ENCODE peak calls at places on chromosome 3, in eight cellular contexts. One of them, this sample, is unnamed.

GRCh38 chr3:104388624-104389023 is 978.1 kb upstream of the ALCAM start:
- DNase-seq in BJ: no peak
- DNase-seq in sigmoid colon: no peak
- DNase-seq in dorsolateral prefrontal cortex: no peak
- DNase-seq in lower leg skin: no peak
- DNase-seq in body of pancreas: no peak
- DNase-seq in lung: no peak
- DNase-seq in GM23338: no peak
- DNase-seq in this sample: no peak

GRCh38 chr3:192482809-192483208 is 244.5 kb downstream of the FGF12 start:
- DNase-seq in GM23338: no peak
- DNase-seq in BJ: no peak
- DNase-seq in body of pancreas: no peak
- DNase-seq in lung: no peak
- DNase-seq in sigmoid colon: no peak
- DNase-seq in dorsolateral prefrontal cortex: no peak
- DNase-seq in lower leg skin: no peak
- DNase-seq in this sample: no peak

GRCh38 chr3:170418422-170419300 is at the start of gene CLDN11:
- DNase-seq in sigmoid colon: peak
- DNase-seq in lower leg skin: no peak
- DNase-seq in dorsolateral prefrontal cortex: peak
- DNase-seq in BJ: no peak
- DNase-seq in GM23338: peak
- DNase-seq in lung: peak
- DNase-seq in body of pancreas: no peak
- DNase-seq in this sample: no peak

GRCh38 chr3:27943106-27943505 is 221.0 kb upstream of the EOMES start:
- DNase-seq in GM23338: peak
- DNase-seq in sigmoid colon: no peak
- DNase-seq in lung: no peak
- DNase-seq in BJ: no peak
- DNase-seq in lower leg skin: no peak
- DNase-seq in body of pancreas: peak
- DNase-seq in dorsolateral prefrontal cortex: no peak
- DNase-seq in this sample: no peak

GRCh38 chr3:8001307-8001706 is 500.3 kb upstream of the LMCD1 start:
- DNase-seq in lung: no peak
- DNase-seq in lower leg skin: no peak
- DNase-seq in body of pancreas: no peak
- DNase-seq in BJ: no peak
- DNase-seq in GM23338: no peak
- DNase-seq in dorsolateral prefrontal cortex: no peak
- DNase-seq in sigmoid colon: no peak
- DNase-seq in this sample: no peak

GRCh38 chr3:70056081-70056480 is 56.5 kb downstream of the SAMMSON start:
- DNase-seq in GM23338: no peak
- DNase-seq in lower leg skin: no peak
- DNase-seq in BJ: no peak
- DNase-seq in sigmoid colon: no peak
- DNase-seq in body of pancreas: no peak
- DNase-seq in dorsolateral prefrontal cortex: no peak
- DNase-seq in lung: no peak
- DNase-seq in this sample: no peak

GRCh38 chr3:32459474-32459873 is 43.2 kb downstream of the CMTM6 start:
- DNase-seq in sigmoid colon: no peak
- DNase-seq in lower leg skin: no peak
- DNase-seq in body of pancreas: no peak
- DNase-seq in BJ: no peak
- DNase-seq in dorsolateral prefrontal cortex: no peak
- DNase-seq in GM23338: no peak
- DNase-seq in lung: no peak
- DNase-seq in this sample: no peak

GRCh38 chr3:169071003-169071402 is 592.5 kb downstream of the MECOM start:
- DNase-seq in GM23338: no peak
- DNase-seq in BJ: peak
- DNase-seq in lower leg skin: no peak
- DNase-seq in lung: no peak
- DNase-seq in body of pancreas: no peak
- DNase-seq in sigmoid colon: no peak
- DNase-seq in dorsolateral prefrontal cortex: no peak
- DNase-seq in this sample: no peak

GRCh38 chr3:197784019-197784585 is 7.0 kb upstream of the LRCH3 start:
- DNase-seq in lung: no peak
- DNase-seq in body of pancreas: no peak
- DNase-seq in GM23338: no peak
- DNase-seq in sigmoid colon: no peak
- DNase-seq in dorsolateral prefrontal cortex: no peak
- DNase-seq in lower leg skin: no peak
- DNase-seq in BJ: no peak
- DNase-seq in this sample: no peak

GRCh38 chr3:64311424-64311920 is 86.2 kb upstream of the PRICKLE2 start:
- DNase-seq in body of pancreas: no peak
- DNase-seq in lung: no peak
- DNase-seq in dorsolateral prefrontal cortex: no peak
- DNase-seq in BJ: no peak
- DNase-seq in sigmoid colon: no peak
- DNase-seq in lower leg skin: no peak
- DNase-seq in GM23338: no peak
- DNase-seq in this sample: no peak

GRCh38 chr3:179149951-179150350 is 1.8 kb downstream of the PIK3CA start:
- DNase-seq in body of pancreas: no peak
- DNase-seq in GM23338: no peak
- DNase-seq in BJ: no peak
- DNase-seq in lower leg skin: no peak
- DNase-seq in sigmoid colon: no peak
- DNase-seq in dorsolateral prefrontal cortex: no peak
- DNase-seq in lung: no peak
- DNase-seq in this sample: no peak

GRCh38 chr3:50620420-50620819 is 3.5 kb downstream of the MAPKAPK3 start:
- DNase-seq in lung: no peak
- DNase-seq in body of pancreas: peak
- DNase-seq in sigmoid colon: no peak
- DNase-seq in BJ: no peak
- DNase-seq in dorsolateral prefrontal cortex: no peak
- DNase-seq in lower leg skin: no peak
- DNase-seq in GM23338: no peak
- DNase-seq in this sample: no peak

GRCh38 chr3:13215940-13216546 is 142.8 kb upstream of the IQSEC1 start:
- DNase-seq in dorsolateral prefrontal cortex: no peak
- DNase-seq in BJ: peak
- DNase-seq in sigmoid colon: no peak
- DNase-seq in body of pancreas: peak
- DNase-seq in GM23338: no peak
- DNase-seq in lower leg skin: no peak
- DNase-seq in lung: no peak
- DNase-seq in this sample: peak

GRCh38 chr3:101833446-101833974 is 15.8 kb upstream of the NFKBIZ start:
- DNase-seq in sigmoid colon: no peak
- DNase-seq in GM23338: no peak
- DNase-seq in body of pancreas: no peak
- DNase-seq in BJ: no peak
- DNase-seq in dorsolateral prefrontal cortex: no peak
- DNase-seq in lung: no peak
- DNase-seq in lower leg skin: no peak
- DNase-seq in this sample: no peak

GRCh38 chr3:12229896-12230295 is 59.0 kb upstream of the PPARG start:
- DNase-seq in body of pancreas: no peak
- DNase-seq in dorsolateral prefrontal cortex: no peak
- DNase-seq in GM23338: no peak
- DNase-seq in lower leg skin: no peak
- DNase-seq in BJ: no peak
- DNase-seq in lung: peak
- DNase-seq in sigmoid colon: no peak
- DNase-seq in this sample: no peak

GRCh38 chr3:30162579-30162978 is 443.8 kb upstream of the TGFBR2 start:
- DNase-seq in GM23338: no peak
- DNase-seq in lung: no peak
- DNase-seq in BJ: peak
- DNase-seq in body of pancreas: no peak
- DNase-seq in lower leg skin: no peak
- DNase-seq in dorsolateral prefrontal cortex: no peak
- DNase-seq in sigmoid colon: no peak
- DNase-seq in this sample: no peak

GRCh38 chr3:78818161-78818985 is 949.4 kb downstream of the ROBO1 start:
- DNase-seq in BJ: no peak
- DNase-seq in dorsolateral prefrontal cortex: no peak
- DNase-seq in sigmoid colon: no peak
- DNase-seq in body of pancreas: no peak
- DNase-seq in lower leg skin: no peak
- DNase-seq in lung: no peak
- DNase-seq in GM23338: no peak
- DNase-seq in this sample: no peak

GRCh38 chr3:100299031-100299430 is 35.5 kb upstream of the NIT2 start:
- DNase-seq in lung: no peak
- DNase-seq in lower leg skin: no peak
- DNase-seq in dorsolateral prefrontal cortex: no peak
- DNase-seq in body of pancreas: no peak
- DNase-seq in BJ: no peak
- DNase-seq in GM23338: no peak
- DNase-seq in sigmoid colon: no peak
- DNase-seq in this sample: no peak

GRCh38 chr3:172097585-172097984 is 58.2 kb downstream of the FNDC3B start:
- DNase-seq in body of pancreas: no peak
- DNase-seq in BJ: no peak
- DNase-seq in dorsolateral prefrontal cortex: no peak
- DNase-seq in sigmoid colon: no peak
- DNase-seq in lower leg skin: no peak
- DNase-seq in GM23338: no peak
- DNase-seq in lung: no peak
- DNase-seq in this sample: no peak

GRCh38 chr3:184366619-184367321 is 5.3 kb downstream of the POLR2H start:
- DNase-seq in sigmoid colon: no peak
- DNase-seq in BJ: peak
- DNase-seq in GM23338: no peak
- DNase-seq in lower leg skin: no peak
- DNase-seq in body of pancreas: no peak
- DNase-seq in lung: no peak
- DNase-seq in dorsolateral prefrontal cortex: no peak
- DNase-seq in this sample: no peak

DNA sequence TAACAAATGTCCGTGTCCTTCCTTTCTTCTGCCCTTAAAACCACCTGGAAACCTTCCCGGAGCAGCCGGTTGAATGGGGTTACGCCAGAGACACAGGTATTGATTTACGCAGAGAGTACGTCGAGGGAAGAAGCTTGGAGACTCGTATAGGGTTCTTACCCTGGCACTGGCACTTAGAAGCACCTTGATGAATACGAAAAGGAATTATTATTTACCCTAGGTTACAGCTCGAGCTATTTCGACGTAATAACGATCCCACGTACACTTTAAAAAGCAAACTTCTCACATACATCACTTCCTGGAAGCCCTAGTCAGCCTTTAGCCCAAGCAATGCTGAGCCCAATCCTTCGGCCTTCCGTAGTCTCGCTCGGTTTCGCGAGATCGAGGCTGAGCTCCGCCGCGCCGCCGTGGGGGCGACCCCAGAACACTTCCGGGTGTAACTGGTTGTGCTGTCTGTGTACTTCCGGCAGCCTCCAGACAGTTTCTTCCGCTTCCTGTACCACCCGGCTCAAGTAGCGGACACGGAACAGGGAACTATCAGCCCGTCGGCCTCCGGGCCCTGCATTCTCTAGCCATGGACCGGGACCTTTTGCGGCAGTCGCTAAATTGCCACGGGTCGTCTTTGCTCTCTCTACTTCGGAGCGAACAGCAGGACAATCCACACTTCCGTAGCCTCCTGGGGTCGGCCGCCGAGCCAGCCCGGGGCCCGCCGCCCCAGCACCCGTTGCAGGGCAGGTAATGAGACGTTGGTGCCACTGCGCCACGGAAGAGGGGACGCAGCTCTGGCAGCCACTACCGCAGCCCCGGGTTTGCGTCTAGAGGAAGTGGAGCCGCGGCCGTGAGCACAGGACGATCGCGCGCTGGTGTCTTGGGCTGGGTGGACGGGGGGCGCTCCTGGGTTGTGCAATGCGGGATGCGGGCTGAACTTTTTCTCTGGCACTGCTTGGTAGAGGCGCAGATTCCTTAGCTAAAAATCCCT is at the start of gene TTC14:
- DNase-seq in BJ: peak
- DNase-seq in dorsolateral prefrontal cortex: peak
- DNase-seq in body of pancreas: peak
- DNase-seq in lower leg skin: peak
- DNase-seq in GM23338: peak
- DNase-seq in lung: peak
- DNase-seq in sigmoid colon: peak
- DNase-seq in this sample: peak
- TF ChIP-seq CTCF in BJ: peak
- TF ChIP-seq CTCF in dorsolateral prefrontal cortex: peak
- TF ChIP-seq CTCF in body of pancreas: peak
- TF ChIP-seq CTCF in lower leg skin: no peak
- TF ChIP-seq CTCF in GM23338: peak
- TF ChIP-seq CTCF in lung: no peak
- TF ChIP-seq CTCF in sigmoid colon: no peak
- TF ChIP-seq CTCF in this sample: no peak

GRCh38 chr3:132317229-132317948 is at the start of gene ACP3:
- DNase-seq in GM23338: peak
- DNase-seq in body of pancreas: peak
- DNase-seq in dorsolateral prefrontal cortex: no peak
- DNase-seq in lung: peak
- DNase-seq in BJ: peak
- DNase-seq in sigmoid colon: no peak
- DNase-seq in lower leg skin: peak
- DNase-seq in this sample: no peak
- H3K4me3 ChIP-seq in GM23338: peak
- H3K4me3 ChIP-seq in body of pancreas: no peak
- H3K4me3 ChIP-seq in dorsolateral prefrontal cortex: peak
- H3K4me3 ChIP-seq in lung: no peak
- H3K4me3 ChIP-seq in BJ: no peak
- H3K4me3 ChIP-seq in sigmoid colon: peak
- H3K4me3 ChIP-seq in lower leg skin: no peak
- H3K4me3 ChIP-seq in this sample: no peak

GRCh38 chr3:134449277-134449676 is 36.5 kb downstream of the ANAPC13 start:
- DNase-seq in sigmoid colon: no peak
- DNase-seq in BJ: no peak
- DNase-seq in dorsolateral prefrontal cortex: peak
- DNase-seq in GM23338: peak
- DNase-seq in lower leg skin: no peak
- DNase-seq in lung: no peak
- DNase-seq in body of pancreas: peak
- DNase-seq in this sample: no peak
- TF ChIP-seq CTCF in sigmoid colon: no peak
- TF ChIP-seq CTCF in BJ: peak
- TF ChIP-seq CTCF in dorsolateral prefrontal cortex: peak
- TF ChIP-seq CTCF in GM23338: peak
- TF ChIP-seq CTCF in lower leg skin: no peak
- TF ChIP-seq CTCF in lung: no peak
- TF ChIP-seq CTCF in body of pancreas: peak
- TF ChIP-seq CTCF in this sample: peak

GRCh38 chr3:57927916-57928315 is 80.3 kb upstream of the FLNB start:
- DNase-seq in GM23338: no peak
- DNase-seq in BJ: peak
- DNase-seq in body of pancreas: no peak
- DNase-seq in sigmoid colon: no peak
- DNase-seq in lung: no peak
- DNase-seq in lower leg skin: no peak
- DNase-seq in dorsolateral prefrontal cortex: no peak
- DNase-seq in this sample: no peak
- H3K4me3 ChIP-seq in GM23338: no peak
- H3K4me3 ChIP-seq in BJ: no peak
- H3K4me3 ChIP-seq in body of pancreas: no peak
- H3K4me3 ChIP-seq in sigmoid colon: no peak
- H3K4me3 ChIP-seq in lung: no peak
- H3K4me3 ChIP-seq in lower leg skin: no peak
- H3K4me3 ChIP-seq in dorsolateral prefrontal cortex: no peak
- H3K4me3 ChIP-seq in this sample: no peak

GRCh38 chr3:149969110-149969944 is 1.4 kb downstream of the PFN2 start:
- DNase-seq in body of pancreas: peak
- DNase-seq in lung: no peak
- DNase-seq in BJ: no peak
- DNase-seq in dorsolateral prefrontal cortex: no peak
- DNase-seq in sigmoid colon: peak
- DNase-seq in lower leg skin: peak
- DNase-seq in GM23338: peak
- DNase-seq in this sample: peak
- TF ChIP-seq CTCF in body of pancreas: no peak
- TF ChIP-seq CTCF in lung: no peak
- TF ChIP-seq CTCF in BJ: peak
- TF ChIP-seq CTCF in dorsolateral prefrontal cortex: peak
- TF ChIP-seq CTCF in sigmoid colon: no peak
- TF ChIP-seq CTCF in lower leg skin: no peak
- TF ChIP-seq CTCF in GM23338: peak
- TF ChIP-seq CTCF in this sample: peak